ENCODE peak calls at places on chromosomes 7 and 10, in five cellular contexts. One of them, this sample, is unnamed.

GRCh38 chr10:110612073-110612472 is 32.1 kb upstream of the RBM20 start:
- DNase-seq in AG10803: no peak
- DNase-seq in AG04450: no peak
- DNase-seq in uterus: no peak
- DNase-seq in HFFc6: no peak
- DNase-seq in this sample: no peak

GRCh38 chr7:98617051-98617959 is at the start of gene NPTX2:
- DNase-seq in HFFc6: no peak
- DNase-seq in uterus: no peak
- DNase-seq in AG04450: no peak
- DNase-seq in AG10803: peak; percentile 6
- DNase-seq in this sample: no peak

GRCh38 chr7:130985361-130985760 is 251.4 kb upstream of the KLF14 start:
- DNase-seq in uterus: no peak
- DNase-seq in AG04450: no peak
- DNase-seq in AG10803: no peak
- DNase-seq in HFFc6: no peak
- DNase-seq in this sample: no peak

GRCh38 chr10:27908231-27908630 is 90.6 kb downstream of the ODAD2 start:
- DNase-seq in AG04450: no peak
- DNase-seq in AG10803: no peak
- DNase-seq in HFFc6: no peak
- DNase-seq in uterus: no peak
- DNase-seq in this sample: no peak

GRCh38 chr10:73501651-73502050 is 5.8 kb upstream of the PPP3CB start:
- DNase-seq in uterus: no peak
- DNase-seq in AG04450: no peak
- DNase-seq in HFFc6: no peak
- DNase-seq in AG10803: no peak
- DNase-seq in this sample: no peak

GRCh38 chr7:22001345-22002004 is 55.8 kb upstream of the CDCA7L start:
- DNase-seq in HFFc6: peak; percentile 79
- DNase-seq in uterus: no peak
- DNase-seq in AG04450: peak; percentile 16
- DNase-seq in AG10803: peak; percentile 81
- DNase-seq in this sample: no peak

GRCh38 chr10:52226448-52226847 is 87.6 kb upstream of the DKK1 start:
- DNase-seq in HFFc6: peak; percentile 55
- DNase-seq in AG04450: no peak
- DNase-seq in AG10803: peak; percentile 53
- DNase-seq in uterus: no peak
- DNase-seq in this sample: no peak

GRCh38 chr7:50552921-50553320 is 12.3 kb downstream of the DDC start:
- DNase-seq in uterus: no peak
- DNase-seq in AG10803: peak; percentile 44
- DNase-seq in AG04450: peak; percentile 24
- DNase-seq in HFFc6: peak; percentile 29
- DNase-seq in this sample: no peak

GRCh38 chr10:88494537-88494936 is 88.6 kb downstream of the RNLS start:
- DNase-seq in AG04450: no peak
- DNase-seq in uterus: no peak
- DNase-seq in HFFc6: no peak
- DNase-seq in AG10803: no peak
- DNase-seq in this sample: no peak

GRCh38 chr10:109773818-109774440 is 149.4 kb downstream of the XPNPEP1 start:
- DNase-seq in uterus: no peak
- DNase-seq in AG04450: no peak
- DNase-seq in HFFc6: peak; percentile 47
- DNase-seq in AG10803: peak; percentile 38
- DNase-seq in this sample: no peak

GRCh38 chr10:91350651-91351081 is 59.5 kb upstream of the HECTD2 start:
- DNase-seq in uterus: no peak
- DNase-seq in AG04450: no peak
- DNase-seq in HFFc6: no peak
- DNase-seq in AG10803: peak; percentile 15
- DNase-seq in this sample: no peak

GRCh38 chr10:131095109-131095580 is 216.4 kb downstream of the TCERG1L start:
- DNase-seq in uterus: no peak
- DNase-seq in HFFc6: no peak
- DNase-seq in AG04450: no peak
- DNase-seq in AG10803: no peak
- DNase-seq in this sample: no peak

GRCh38 chr7:113635492-113635891 is 283.3 kb downstream of the PPP1R3A start:
- DNase-seq in AG10803: no peak
- DNase-seq in AG04450: no peak
- DNase-seq in uterus: no peak
- DNase-seq in HFFc6: no peak
- DNase-seq in this sample: no peak

GRCh38 chr7:81399461-81399860 is 370.4 kb downstream of the HGF start:
- DNase-seq in uterus: no peak
- DNase-seq in AG10803: no peak
- DNase-seq in AG04450: no peak
- DNase-seq in HFFc6: no peak
- DNase-seq in this sample: no peak

GRCh38 chr10:75401569-75402485 is at the start of gene ZNF503:
- DNase-seq in uterus: peak; percentile 98
- DNase-seq in AG10803: peak; percentile 99
- DNase-seq in HFFc6: peak; percentile 95
- DNase-seq in AG04450: peak; percentile 95
- DNase-seq in this sample: peak; percentile 84
- TF ChIP-seq CTCF in uterus: peak; percentile 39
- TF ChIP-seq CTCF in AG10803: peak; percentile 35
- TF ChIP-seq CTCF in HFFc6: no peak
- TF ChIP-seq CTCF in AG04450: no peak
- TF ChIP-seq CTCF in this sample: no peak

GRCh38 chr10:19498348-19499290 is 317.6 kb upstream of the PLXDC2 start:
- DNase-seq in AG10803: peak; percentile 24
- DNase-seq in uterus: peak; percentile 13
- DNase-seq in HFFc6: no peak
- DNase-seq in AG04450: no peak
- DNase-seq in this sample: no peak

GRCh38 chr10:19499291-19499765 is 316.9 kb upstream of the PLXDC2 start:
- DNase-seq in AG04450: no peak
- DNase-seq in AG10803: no peak
- DNase-seq in uterus: no peak
- DNase-seq in HFFc6: no peak
- DNase-seq in this sample: no peak

GRCh38 chr10:19505320-19506092 is 310.7 kb upstream of the PLXDC2 start:
- DNase-seq in AG04450: no peak
- DNase-seq in HFFc6: no peak
- DNase-seq in uterus: no peak
- DNase-seq in AG10803: no peak
- DNase-seq in this sample: no peak

GRCh38 chr10:19500959-19501358 is 315.3 kb upstream of the PLXDC2 start:
- DNase-seq in HFFc6: no peak
- DNase-seq in uterus: no peak
- DNase-seq in AG04450: no peak
- DNase-seq in AG10803: no peak
- DNase-seq in this sample: no peak
- TF ChIP-seq CTCF in HFFc6: no peak
- TF ChIP-seq CTCF in uterus: no peak
- TF ChIP-seq CTCF in AG04450: no peak
- TF ChIP-seq CTCF in AG10803: no peak
- TF ChIP-seq CTCF in this sample: no peak

GRCh38 chr7:47338031-47338430 is 243.9 kb downstream of the TNS3 start:
- DNase-seq in AG10803: peak; percentile 50
- DNase-seq in uterus: no peak
- DNase-seq in HFFc6: no peak
- DNase-seq in AG04450: no peak
- DNase-seq in this sample: no peak
- TF ChIP-seq CTCF in AG10803: no peak
- TF ChIP-seq CTCF in uterus: no peak
- TF ChIP-seq CTCF in HFFc6: no peak
- TF ChIP-seq CTCF in AG04450: no peak
- TF ChIP-seq CTCF in this sample: no peak

GRCh38 chr7:100670074-100670473 is 3.5 kb upstream of the GNB2 start:
- DNase-seq in HFFc6: no peak
- DNase-seq in AG10803: no peak
- DNase-seq in uterus: no peak
- DNase-seq in AG04450: no peak
- DNase-seq in this sample: no peak
- TF ChIP-seq CTCF in HFFc6: no peak
- TF ChIP-seq CTCF in AG10803: no peak
- TF ChIP-seq CTCF in uterus: no peak
- TF ChIP-seq CTCF in AG04450: no peak
- TF ChIP-seq CTCF in this sample: no peak

GRCh38 chr7:124033093-124033806 is 383 bp upstream of the TMEM229A start:
- DNase-seq in AG10803: no peak
- DNase-seq in HFFc6: no peak
- DNase-seq in uterus: peak; percentile 18
- DNase-seq in AG04450: no peak
- DNase-seq in this sample: no peak
- TF ChIP-seq CTCF in AG10803: no peak
- TF ChIP-seq CTCF in HFFc6: no peak
- TF ChIP-seq CTCF in uterus: no peak
- TF ChIP-seq CTCF in AG04450: no peak
- TF ChIP-seq CTCF in this sample: no peak

GRCh38 chr7:116588641-116589594 is 64.1 kb downstream of the CAV1 start:
- DNase-seq in HFFc6: peak; percentile 70
- DNase-seq in uterus: no peak
- DNase-seq in AG10803: peak; percentile 64
- DNase-seq in AG04450: no peak
- DNase-seq in this sample: no peak
- TF ChIP-seq CTCF in HFFc6: peak; percentile 94
- TF ChIP-seq CTCF in uterus: peak; percentile 65
- TF ChIP-seq CTCF in AG10803: peak; percentile 66
- TF ChIP-seq CTCF in AG04450: peak; percentile 46
- TF ChIP-seq CTCF in this sample: peak; percentile 38

GRCh38 chr7:134962270-134962669 is 24.0 kb upstream of the AGBL3 start:
- DNase-seq in AG04450: no peak
- DNase-seq in AG10803: no peak
- DNase-seq in HFFc6: no peak
- DNase-seq in uterus: no peak
- DNase-seq in this sample: no peak
- TF ChIP-seq CTCF in AG04450: peak; percentile 10
- TF ChIP-seq CTCF in AG10803: peak; percentile 36
- TF ChIP-seq CTCF in HFFc6: peak; percentile 40
- TF ChIP-seq CTCF in uterus: no peak
- TF ChIP-seq CTCF in this sample: no peak

GRCh38 chr10:94443052-94443451 is 40.7 kb downstream of the TBC1D12 start:
- DNase-seq in uterus: no peak
- DNase-seq in AG10803: no peak
- DNase-seq in AG04450: no peak
- DNase-seq in HFFc6: no peak
- DNase-seq in this sample: no peak
- TF ChIP-seq CTCF in uterus: no peak
- TF ChIP-seq CTCF in AG10803: no peak
- TF ChIP-seq CTCF in AG04450: no peak
- TF ChIP-seq CTCF in HFFc6: no peak
- TF ChIP-seq CTCF in this sample: no peak